ENCODE peak calls at places on chromosomes 11 and 22, in five cellular contexts. Q is HepG2, A is A549, K is K562, F is H1. R is an unnamed sample.

GRCh38 chr11:57340228-57340627 is 2.1 kb downstream of the P2RX3 start:
- DNase-seq in Q (no peak), A (no peak), K (peak), F (no peak), R (no peak)

GRCh38 chr11:57777969-57778317 is 16.3 kb downstream of the CTNND1 start:
- DNase-seq in Q (peak), A (peak), K (no peak), F (no peak), R (no peak)

GRCh38 chr11:112863304-112863703 is 97.9 kb upstream of the NCAM1 start:
- DNase-seq in Q (no peak), A (no peak), K (no peak), F (no peak), R (no peak)

GRCh38 chr11:79198898-79199250 is 242.0 kb downstream of the TENM4 start:
- DNase-seq in Q (no peak), A (no peak), K (no peak), F (no peak), R (no peak)

GRCh38 chr11:70705930-70706329 is 307.6 kb downstream of the CTTN start:
- DNase-seq in Q (no peak), A (no peak), K (no peak), F (no peak), R (no peak)

GRCh38 chr22:48061726-48062125 is 1299.3 kb downstream of the TBC1D22A start:
- DNase-seq in Q (no peak), A (no peak), K (no peak), F (no peak), R (no peak)

GRCh38 chr11:111735262-111736116 is 30.7 kb downstream of the PPP2R1B start:
- DNase-seq in Q (no peak), A (no peak), K (no peak), F (no peak), R (no peak)

GRCh38 chr11:113242767-113243397 is 71.5 kb upstream of the TTC12 start:
- DNase-seq in Q (no peak), A (no peak), K (no peak), F (no peak), R (no peak)

GRCh38 chr11:94574193-94574961 is 7.2 kb downstream of the PIWIL4 start:
- DNase-seq in Q (no peak), A (no peak), K (no peak), F (no peak), R (no peak)

GRCh38 chr22:17090550-17090949 is 5.8 kb downstream of the IL17RA start:
- DNase-seq in Q (no peak), A (no peak), K (no peak), F (no peak), R (no peak)

GRCh38 chr11:13205446-13205845 is 72.1 kb upstream of the BMAL1 start:
- DNase-seq in Q (no peak), A (no peak), K (no peak), F (no peak), R (peak)

GRCh38 chr22:22735695-22736611 is 91.5 kb downstream of the GGTLC2 start:
- DNase-seq in Q (no peak), A (no peak), K (no peak), F (no peak), R (no peak)

DNA sequence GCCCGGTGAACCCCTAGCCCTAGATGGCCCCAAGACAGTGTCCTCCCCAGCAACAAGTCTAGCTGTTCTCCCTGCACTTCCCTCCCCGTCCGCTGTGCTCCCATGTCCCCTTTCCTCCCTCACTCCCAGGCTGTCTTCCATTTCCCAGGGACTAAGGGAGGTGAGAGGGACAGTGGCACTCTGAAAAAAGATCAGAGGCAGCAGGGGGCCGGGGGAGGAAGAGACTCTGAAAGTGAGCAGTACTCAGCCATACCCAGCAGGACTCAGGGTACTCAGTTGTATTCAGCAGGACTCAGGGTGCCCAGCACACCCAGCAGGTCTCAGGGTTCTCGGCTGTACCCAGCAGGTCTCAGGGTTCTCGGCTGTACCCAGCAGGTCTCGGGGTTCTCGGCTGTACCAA is 48.4 kb upstream of the THY1 start:
- DNase-seq in Q (no peak), A (no peak), K (no peak), F (no peak), R (no peak)
- TF ChIP-seq CHD2 in Q (no peak), A (no peak), K (no peak), F (no peak), R (no peak)

GRCh38 chr22:32475428-32476010 is 908 bp downstream of the FBXO7 start:
- DNase-seq in Q (no peak), A (no peak), K (no peak), F (no peak), R (no peak)
- TF ChIP-seq POLR2A in Q (no peak), A (no peak), K (no peak), F (no peak), R (no peak)

DNA sequence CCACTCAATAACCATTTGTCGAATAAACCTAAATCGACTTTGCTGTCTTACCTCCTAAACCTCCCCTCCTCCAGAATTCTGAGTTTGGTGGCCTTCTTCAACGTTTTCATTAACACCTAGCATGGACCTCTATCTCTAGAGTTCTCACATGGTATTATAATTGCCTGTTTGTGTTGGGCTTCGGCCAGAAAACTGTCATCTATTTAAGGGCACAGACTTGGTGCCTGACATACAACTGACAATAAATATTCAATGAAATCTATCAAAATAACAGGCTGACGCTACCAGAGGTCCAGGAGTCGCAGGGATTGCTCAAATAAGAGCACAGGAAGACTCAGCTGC is 687 bp downstream of the ALKBH8 start:
- DNase-seq in Q (no peak), A (no peak), K (no peak), F (no peak), R (no peak)
- TF ChIP-seq CHD2 in Q (no peak), A (no peak), K (no peak), F (no peak), R (no peak)

GRCh38 chr22:23913661-23914353 is 19.6 kb downstream of the MIF start:
- DNase-seq in Q (peak), A (no peak), K (peak), F (peak), R (peak)
- TF ChIP-seq POLR2A in Q (peak), A (no peak), K (peak), F (peak), R (peak)

GRCh38 chr11:69512136-69512535 is 30.7 kb downstream of the LINC01488 start:
- DNase-seq in Q (no peak), A (no peak), K (no peak), F (no peak), R (no peak)

GRCh38 chr11:69509381-69509780 is 27.9 kb downstream of the LINC01488 start:
- DNase-seq in Q (no peak), A (no peak), K (no peak), F (no peak), R (no peak)

GRCh38 chr11:69511358-69512015 is 30.0 kb downstream of the LINC01488 start:
- DNase-seq in Q (no peak), A (no peak), K (no peak), F (no peak), R (no peak)

GRCh38 chr11:69509846-69510390 is 28.5 kb downstream of the LINC01488 start:
- DNase-seq in Q (no peak), A (no peak), K (no peak), F (no peak), R (no peak)

DNA sequence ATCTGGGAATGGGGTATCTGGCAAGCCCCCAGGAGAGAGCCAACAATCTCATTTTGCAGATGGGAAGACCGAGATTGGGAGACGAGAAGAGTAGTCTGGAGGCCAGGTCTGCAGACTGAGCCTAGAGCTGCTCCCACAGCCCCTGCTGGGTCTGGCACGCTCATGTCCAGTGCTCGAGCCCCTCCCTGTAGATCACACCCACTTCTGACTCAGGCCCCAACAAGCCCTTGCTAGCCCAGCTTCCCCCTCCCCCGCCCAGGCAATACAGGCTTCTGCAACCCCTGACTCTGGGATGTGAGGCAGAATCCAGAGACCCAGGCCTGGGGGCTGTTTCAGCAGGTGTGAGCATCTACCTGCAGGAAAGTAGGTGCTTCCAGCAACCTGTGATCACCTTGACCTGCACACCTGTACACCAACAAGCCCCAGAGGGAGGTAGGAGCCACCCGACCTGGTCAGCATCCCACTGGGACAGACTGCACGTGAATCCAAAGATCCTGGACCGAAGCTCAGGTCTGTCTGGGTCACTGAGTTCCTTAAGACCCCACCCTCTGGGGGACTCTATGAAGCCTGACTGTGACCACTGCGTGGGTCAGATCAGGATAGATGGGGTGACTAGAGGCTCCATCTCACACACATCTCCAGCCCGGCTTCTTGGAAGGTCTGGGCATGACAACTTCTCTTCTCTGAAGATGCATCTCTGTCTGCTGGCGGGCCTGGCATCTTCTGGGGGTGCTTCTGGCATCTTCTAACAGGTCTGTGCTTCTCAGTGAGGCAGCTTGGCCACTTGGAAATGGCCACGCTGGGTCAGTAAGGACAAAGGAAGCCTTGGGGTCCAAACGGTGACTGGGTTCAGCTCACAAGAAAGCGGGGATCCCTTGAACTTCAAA is 29.3 kb downstream of the LINC01488 start:
- DNase-seq in Q (no peak), A (no peak), K (no peak), F (no peak), R (no peak)
- TF ChIP-seq CHD2 in Q (no peak), A (no peak), K (no peak), F (no peak), R (no peak)

DNA sequence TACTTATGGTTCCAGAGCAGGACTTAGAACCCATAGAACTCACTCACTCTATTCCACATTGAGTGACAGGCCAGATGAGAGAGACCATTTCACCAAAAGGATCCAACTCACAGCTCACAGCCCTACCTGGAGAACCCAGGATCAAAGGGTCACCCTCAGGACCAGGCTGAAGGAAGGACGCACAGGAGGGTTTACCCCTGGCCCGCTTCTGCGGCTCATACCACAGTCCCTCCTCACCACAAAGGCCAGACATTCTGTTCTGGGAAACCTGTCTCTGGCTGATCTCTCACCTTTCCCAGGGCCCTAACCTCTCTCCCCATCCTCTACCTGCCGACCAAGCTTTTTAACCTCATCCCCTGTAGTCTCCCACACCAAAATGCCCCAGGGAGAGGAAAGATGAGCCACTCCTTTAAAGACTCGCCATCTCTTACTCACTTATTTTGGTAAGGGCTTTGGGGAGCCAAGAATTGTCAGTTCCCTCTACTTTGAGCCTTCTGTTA is 4.7 kb downstream of the FOSL1 start:
- DNase-seq in Q (no peak), A (no peak), K (no peak), F (no peak), R (no peak)
- TF ChIP-seq POLR2A in Q (no peak), A (no peak), K (peak), F (no peak), R (no peak)

R was measured in GM12878.